ENCODE peak calls at places on chromosomes 13 and 19, in ten cellular contexts. N is ovary, F is transverse colon, I is testis, R is esophagus squamous epithelium, Q is GM12878, X is tibial nerve, J is heart left ventricle, Z is Peyer's patch, T is HCT116. L is an unnamed sample.
A peak's percentile ranks its signal among the peaks of the same experiment; 100 is the strongest.

GRCh38 chr13:84207509-84207908 is 325.2 kb upstream of the SLITRK1 start:
- DNase-seq in N (no peak), Z (no peak), X (no peak), F (no peak), T (no peak), J (no peak), R (no peak), Q (no peak), I (no peak), L (no peak)

GRCh38 chr19:11463391-11463790 is 17.5 kb downstream of the ELAVL3 start:
- DNase-seq in I (no peak), N (no peak), F (no peak), X (no peak), T (no peak), Q (no peak), Z (no peak), R (no peak), J (no peak), L (no peak)

GRCh38 chr13:112714366-112714765 is 24.5 kb downstream of the ATP11A start:
- DNase-seq in R (no peak), T (no peak), N (no peak), Q (no peak), J (no peak), I (no peak), F (no peak), Z (peak; percentile 13), X (no peak), L (no peak)

GRCh38 chr19:52453324-52454094 is at the start of gene ZNF578:
- DNase-seq in R (peak; percentile 19), T (no peak), Q (no peak), Z (peak; percentile 58), F (peak; percentile 46), I (peak; percentile 94), N (peak; percentile 80), J (peak; percentile 88), X (peak; percentile 42), L (no peak)

GRCh38 chr13:112873851-112874750 is 94.9 kb upstream of the MCF2L start:
- DNase-seq in I (peak; percentile 87), Q (no peak), Z (peak; percentile 78), J (peak; percentile 76), T (peak; percentile 48), N (peak; percentile 82), R (peak; percentile 22), F (peak; percentile 74), X (peak; percentile 93), L (peak; percentile 81)

GRCh38 chr13:99666146-99666805 is 165.0 kb downstream of the TM9SF2 start:
- DNase-seq in N (no peak), Z (no peak), R (no peak), J (no peak), Q (no peak), F (no peak), X (no peak), I (no peak), T (no peak), L (no peak)

GRCh38 chr13:41645313-41645712 is 188.0 kb downstream of the RGCC start:
- DNase-seq in T (no peak), X (peak; percentile 66), N (no peak), R (no peak), I (peak; percentile 26), F (no peak), Q (no peak), Z (no peak), J (no peak), L (no peak)

GRCh38 chr13:59494560-59494970 is 669.2 kb downstream of the DIAPH3 start:
- DNase-seq in X (peak; percentile 40), R (no peak), N (no peak), Z (no peak), Q (no peak), I (peak; percentile 16), J (peak; percentile 38), F (no peak), T (no peak), L (peak; percentile 91)

GRCh38 chr13:31946091-31946770 is 85.3 kb upstream of the FRY start:
- DNase-seq in X (no peak), R (no peak), N (no peak), I (no peak), Z (no peak), T (no peak), J (no peak), Q (no peak), F (no peak), L (no peak)

GRCh38 chr19:5138606-5139594 is 170.0 kb downstream of the KDM4B start:
- DNase-seq in F (peak; percentile 71), I (no peak), N (peak; percentile 20), Q (peak; percentile 79), R (no peak), Z (no peak), J (peak; percentile 64), T (no peak), X (peak; percentile 33), L (no peak)

GRCh38 chr19:33676999-33677665 is 55.4 kb downstream of the CHST8 start:
- DNase-seq in Q (no peak), I (no peak), Z (no peak), J (no peak), F (no peak), N (no peak), X (no peak), R (no peak), T (no peak), L (no peak)

GRCh38 chr19:28154077-28154476 is 1058.9 kb downstream of the UQCRFS1 start:
- DNase-seq in F (no peak), T (no peak), R (no peak), Z (no peak), X (no peak), Q (no peak), N (no peak), I (no peak), J (no peak), L (no peak)

GRCh38 chr19:28150129-28150528 is 1062.8 kb downstream of the UQCRFS1 start:
- DNase-seq in R (no peak), F (no peak), J (no peak), I (no peak), Q (no peak), Z (no peak), N (no peak), X (no peak), T (no peak), L (no peak)

GRCh38 chr19:28159065-28159464 is 1053.9 kb downstream of the UQCRFS1 start:
- DNase-seq in Z (no peak), X (no peak), F (no peak), Q (no peak), T (no peak), J (no peak), I (no peak), N (no peak), R (no peak), L (no peak)

GRCh38 chr19:28155265-28155664 is 1057.7 kb downstream of the UQCRFS1 start:
- DNase-seq in F (no peak), Q (no peak), R (no peak), T (no peak), N (no peak), X (no peak), J (no peak), I (no peak), Z (no peak), L (no peak)
- TF ChIP-seq POLR2A in F (no peak), Q (no peak), R (no peak), T (no peak), N (no peak), X (no peak), J (no peak), I (no peak), Z (no peak), L (no peak)

DNA sequence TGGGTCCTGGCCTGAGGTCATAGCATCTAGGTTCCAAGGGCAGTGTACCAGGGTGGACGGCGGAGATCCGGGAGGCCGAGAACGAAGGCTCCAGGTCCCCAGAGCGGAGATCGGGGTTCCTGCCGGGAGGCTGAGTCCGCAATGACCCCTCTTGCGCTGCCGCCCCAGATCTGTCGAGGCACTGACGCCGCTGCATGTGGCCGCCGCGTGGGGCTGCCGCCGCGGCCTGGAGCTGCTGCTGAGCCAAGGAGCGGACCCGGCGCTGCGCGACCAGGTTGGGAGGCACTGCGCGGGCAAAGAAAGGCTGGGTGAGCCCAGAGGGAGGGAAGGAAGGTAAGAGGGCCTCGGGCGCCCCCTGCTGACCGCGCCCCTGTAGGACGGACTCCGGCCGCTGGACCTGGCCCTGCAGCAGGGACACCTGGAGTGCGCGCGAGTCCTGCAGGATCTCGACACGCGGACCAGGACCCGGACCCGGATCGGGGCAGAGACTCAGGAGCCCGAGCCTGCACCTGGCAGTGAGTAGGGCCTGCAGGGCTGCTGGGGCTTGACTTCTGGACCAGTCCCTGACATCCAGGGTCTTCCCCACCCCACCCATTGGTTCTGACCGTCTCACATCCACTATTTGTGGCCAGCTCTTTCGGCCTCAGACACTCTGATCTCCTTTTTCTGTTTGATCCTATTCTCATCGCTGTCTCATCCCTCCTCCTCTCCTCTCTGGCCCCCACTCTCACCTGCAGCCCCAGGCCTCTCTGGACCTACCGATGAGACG is 971 bp downstream of the ANKLE1 start:
- DNase-seq in T (peak; percentile 57), R (no peak), X (peak; percentile 76), F (peak; percentile 91), N (peak; percentile 75), J (peak; percentile 84), Q (peak; percentile 46), I (peak; percentile 91), Z (peak; percentile 89), L (peak; percentile 95)
- TF ChIP-seq POLR2A in T (peak; percentile 40), R (no peak), X (no peak), F (no peak), N (no peak), J (no peak), Q (peak; percentile 58), I (no peak), Z (no peak), L (peak; percentile 74)

GRCh38 chr13:44989941-44990340 is 603 bp downstream of the GPALPP1 start:
- DNase-seq in Z (no peak), F (no peak), N (no peak), X (no peak), I (no peak), R (no peak), Q (no peak), J (no peak), T (no peak), L (peak; percentile 60)

DNA sequence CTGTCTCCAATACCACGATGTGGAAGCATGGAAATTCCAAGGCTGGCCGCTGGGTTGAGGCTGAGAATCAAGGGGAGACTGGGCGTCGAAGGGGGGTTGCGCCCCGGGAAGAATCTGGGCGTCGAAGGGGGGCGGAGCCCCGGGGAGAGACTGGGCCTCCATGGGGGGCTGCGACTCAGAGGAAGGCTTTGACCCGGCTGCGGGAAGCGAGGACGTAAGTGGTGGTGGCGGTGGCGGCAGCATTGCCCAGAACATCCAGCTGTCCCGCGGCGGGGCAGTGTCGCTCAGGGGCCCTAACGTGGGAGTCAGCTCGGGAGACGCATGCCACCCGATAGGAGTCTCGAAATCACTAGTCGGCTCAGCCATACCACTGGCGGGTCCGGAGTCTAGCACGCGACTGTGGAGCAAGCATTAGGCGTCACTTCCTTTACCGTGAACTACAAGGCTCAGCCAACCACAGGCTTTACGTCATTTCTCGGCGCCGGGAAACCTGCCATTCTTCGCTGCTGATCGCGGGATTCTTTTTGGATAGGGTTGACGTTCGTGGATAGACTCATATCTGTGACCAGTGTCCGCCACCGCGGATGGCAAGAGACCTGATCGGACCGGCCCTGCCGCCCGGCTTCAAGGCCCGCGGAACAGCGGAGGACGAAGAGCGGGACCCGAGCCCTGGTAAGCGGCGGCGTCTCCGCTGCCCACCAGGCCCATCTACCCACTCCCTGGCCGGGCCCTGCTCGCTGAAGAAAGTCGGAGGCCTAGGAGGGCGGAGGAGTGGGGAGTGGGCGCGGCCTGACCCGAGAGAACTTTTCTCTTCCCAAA is at the start of the genes GPALPP1 and NUFIP1:
- DNase-seq in R (peak; percentile 60), X (peak; percentile 95), T (peak; percentile 90), Q (peak; percentile 64), F (peak; percentile 94), I (peak; percentile 99), J (peak; percentile 93), N (peak; percentile 90), Z (peak; percentile 92), L (peak; percentile 96)
- TF ChIP-seq POLR2A in R (no peak), X (peak; percentile 49), T (peak; percentile 43), Q (peak; percentile 89), F (peak; percentile 57), I (no peak), J (no peak), N (peak; percentile 50), Z (peak; percentile 44), L (peak; percentile 85)

GRCh38 chr19:14320253-14320652 is 61.0 kb upstream of the ADGRE5 start:
- DNase-seq in Z (no peak), R (no peak), J (no peak), Q (no peak), T (no peak), X (no peak), N (no peak), F (no peak), I (no peak), L (no peak)
- TF ChIP-seq POLR2A in Z (no peak), R (no peak), J (no peak), Q (no peak), T (no peak), X (no peak), N (no peak), F (no peak), I (no peak), L (no peak)

L was measured in erythroblast.